ENCODE peak calls at places on chromosomes 3 and 15, in six cellular contexts. K is mammary epithelial cell, H is mucosa of descending colon, L is psoas muscle, O is GM23248, F is neuronal stem cell. G is an unnamed sample.

GRCh38 chr3:9078561-9079240 is 115.4 kb upstream of the RAD18 start:
- DNase-seq in L (no peak), O (peak; percentile 11), F (no peak), H (no peak), K (no peak), G (no peak)

GRCh38 chr3:125960456-125961288 is 8.3 kb upstream of the ROPN1B start:
- DNase-seq in F (no peak), H (no peak), L (no peak), O (peak; percentile 2), K (no peak), G (no peak)

GRCh38 chr3:54188176-54188791 is 65.9 kb downstream of the CACNA2D3 start:
- DNase-seq in L (peak; percentile 14), H (peak; percentile 26), O (peak; percentile 54), K (peak; percentile 50), F (peak; percentile 81), G (peak; percentile 82)

GRCh38 chr15:83747718-83748110 is 93.8 kb downstream of the ADAMTSL3 start:
- DNase-seq in L (no peak), O (no peak), H (no peak), K (no peak), F (no peak), G (no peak)

GRCh38 chr3:13873818-13874217 is 6.1 kb downstream of the WNT7A start:
- DNase-seq in O (no peak), F (no peak), K (no peak), H (no peak), L (no peak), G (no peak)

GRCh38 chr3:557972-558371 is 361.4 kb downstream of the CHL1 start:
- DNase-seq in O (no peak), L (no peak), K (no peak), F (no peak), H (no peak), G (no peak)

GRCh38 chr15:71386448-71387236 is 271.4 kb downstream of the THSD4 start:
- DNase-seq in O (no peak), H (no peak), F (peak; percentile 15), K (no peak), L (no peak), G (peak; percentile 68)

GRCh38 chr3:79167651-79168416 is 600.0 kb downstream of the ROBO1 start:
- DNase-seq in H (no peak), O (peak; percentile 97), K (peak; percentile 25), F (no peak), L (no peak), G (no peak)

GRCh38 chr15:78224024-78224413 is 10.3 kb downstream of the ACSBG1 start:
- DNase-seq in K (no peak), L (no peak), O (peak; percentile 33), F (no peak), H (no peak), G (no peak)

GRCh38 chr15:65580287-65580686 is 30.6 kb downstream of the INTS14 start:
- DNase-seq in K (peak; percentile 22), L (no peak), F (no peak), H (no peak), O (peak; percentile 89), G (no peak)

GRCh38 chr3:17500618-17501017 is 241.8 kb downstream of the TBC1D5 start:
- DNase-seq in H (no peak), L (no peak), F (no peak), K (peak; percentile 31), O (peak; percentile 20), G (no peak)

GRCh38 chr3:182682263-182683229 is 110.8 kb upstream of the ATP11B start:
- DNase-seq in L (peak; percentile 22), K (peak; percentile 20), F (peak; percentile 69), H (peak; percentile 84), O (peak; percentile 64), G (peak; percentile 69)

GRCh38 chr15:48680841-48681240 is 35.3 kb upstream of the FBN1 start:
- DNase-seq in O (peak; percentile 93), H (no peak), F (no peak), L (no peak), K (peak; percentile 88), G (no peak)

GRCh38 chr15:65386886-65387285 is 9.1 kb upstream of the IGDCC3 start:
- DNase-seq in F (no peak), L (no peak), H (no peak), O (no peak), K (no peak), G (no peak)

GRCh38 chr15:77984446-77984861 is 93.1 kb downstream of the TBC1D2B start:
- DNase-seq in F (no peak), H (peak; percentile 16), O (no peak), L (no peak), K (no peak), G (no peak)

GRCh38 chr15:38660726-38661125 is 96.1 kb upstream of the RASGRP1 start:
- DNase-seq in K (no peak), H (no peak), O (no peak), F (no peak), L (no peak), G (no peak)

GRCh38 chr15:101250331-101250730 is 1.5 kb downstream of the CHSY1 start:
- DNase-seq in O (peak; percentile 90), F (no peak), K (peak; percentile 70), H (no peak), L (no peak), G (no peak)

GRCh38 chr3:104316118-104316517 is 1050.6 kb upstream of the ALCAM start:
- DNase-seq in K (peak; percentile 6), F (no peak), O (peak; percentile 11), L (no peak), H (no peak), G (no peak)

GRCh38 chr3:133488785-133489367 is 84.6 kb upstream of the CDV3 start:
- DNase-seq in F (no peak), K (peak; percentile 58), L (no peak), H (no peak), O (peak; percentile 64), G (peak; percentile 92)

GRCh38 chr3:148789156-148789555 is 38.5 kb upstream of the CPB1 start:
- DNase-seq in O (no peak), L (no peak), F (peak; percentile 15), K (no peak), H (no peak), G (no peak)

GRCh38 chr15:40922608-40923005 is 6.5 kb upstream of the DLL4 start:
- DNase-seq in F (no peak), K (no peak), H (no peak), L (no peak), O (no peak), G (no peak)

GRCh38 chr15:40925863-40926658 is 3.1 kb upstream of the DLL4 start:
- DNase-seq in O (peak; percentile 55), L (no peak), F (no peak), K (no peak), H (peak; percentile 70), G (no peak)

GRCh38 chr15:40925495-40925862 is 3.7 kb upstream of the DLL4 start:
- DNase-seq in L (no peak), O (no peak), K (no peak), H (peak; percentile 48), F (no peak), G (no peak)

GRCh38 chr15:40921949-40922607 is 7.1 kb upstream of the DLL4 start:
- DNase-seq in F (no peak), H (no peak), K (no peak), O (no peak), L (no peak), G (no peak)

DNA sequence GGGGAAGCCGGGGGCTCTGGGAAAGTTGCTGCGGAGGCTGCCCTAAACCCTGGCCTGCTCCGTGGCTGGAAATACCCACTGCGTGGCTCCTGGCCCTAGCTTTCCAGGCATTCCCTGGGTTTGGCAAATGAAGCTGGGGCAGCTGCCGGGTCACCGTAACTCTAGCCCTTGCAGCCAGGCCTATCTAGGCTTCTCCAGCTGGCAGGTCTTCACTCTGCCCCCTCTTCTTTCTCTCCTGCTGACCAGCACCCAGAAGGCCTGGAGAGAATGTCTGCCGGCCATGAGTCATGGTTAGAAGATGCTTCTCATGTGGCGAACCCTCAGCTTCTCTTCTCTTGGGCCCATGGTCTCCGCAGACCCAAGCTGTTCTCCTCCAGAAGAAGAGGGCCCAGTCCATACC is 5.6 kb upstream of the DLL4 start:
- DNase-seq in K (no peak), H (no peak), L (no peak), O (peak; percentile 21), F (no peak), G (no peak)
- H3K4me1 ChIP-seq in K (peaks cover 15% of the 10 kb centered on the region), H (peaks cover 44% of the 10 kb centered on the region), L (peaks cover 30% of the 10 kb centered on the region), O (peaks cover 6% of the 10 kb centered on the region), F (peaks cover 23% of the 10 kb centered on the region), G (peaks cover 13% of the 10 kb centered on the region)

GRCh38 chr15:70160803-70161565 is 63.3 kb upstream of the TLE3 start:
- DNase-seq in H (no peak), F (no peak), L (peak; percentile 47), O (no peak), K (no peak), G (no peak)
- H3K4me1 ChIP-seq in H (peaks cover 3% of the 10 kb centered on the region), F (peaks cover 8% of the 10 kb centered on the region), L (peaks cover 55% of the 10 kb centered on the region), O (peaks cover 22% of the 10 kb centered on the region), K (peaks cover 8% of the 10 kb centered on the region), G (no peaks in the 10 kb centered on the region)

GRCh38 chr15:40325188-40325587 is 1.7 kb downstream of the INAFM2 start:
- DNase-seq in K (no peak), F (no peak), L (no peak), O (peak; percentile 26), H (no peak), G (no peak)
- H3K4me1 ChIP-seq in K (peaks cover 52% of the 10 kb centered on the region), F (peaks cover 36% of the 10 kb centered on the region), L (peaks cover 34% of the 10 kb centered on the region), O (peaks cover 45% of the 10 kb centered on the region), H (peaks cover 16% of the 10 kb centered on the region), G (peaks cover 25% of the 10 kb centered on the region)

GRCh38 chr3:50164481-50164880 is 9.4 kb downstream of the SEMA3F start:
- DNase-seq in O (peak; percentile 13), F (no peak), H (no peak), K (no peak), L (no peak), G (no peak)
- H3K4me1 ChIP-seq in O (peaks cover 30% of the 10 kb centered on the region), F (peaks cover 52% of the 10 kb centered on the region), H (peaks cover 30% of the 10 kb centered on the region), K (peaks cover 91% of the 10 kb centered on the region), L (peaks cover 71% of the 10 kb centered on the region), G (no peaks in the 10 kb centered on the region)

DNA sequence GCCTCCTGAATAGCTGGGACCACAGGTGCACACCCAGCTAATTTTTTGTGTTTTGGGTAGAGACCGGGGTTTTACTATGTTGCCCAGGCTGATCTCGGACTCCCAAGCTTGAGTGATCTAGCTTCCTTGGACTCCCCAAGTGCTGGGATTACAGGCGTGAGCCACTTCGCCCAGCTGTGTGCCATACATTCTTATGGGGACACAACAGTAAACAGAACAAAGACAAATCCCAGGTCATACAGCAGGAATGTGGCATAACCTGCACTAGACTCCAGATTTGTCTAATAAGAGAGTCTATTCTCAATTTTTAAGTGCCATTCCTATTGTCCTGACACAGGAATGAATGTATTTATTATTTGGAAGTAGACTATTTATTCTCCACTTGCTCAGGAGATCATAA is 17.6 kb downstream of the ARL6IP5 start:
- DNase-seq in L (no peak), F (no peak), O (no peak), K (no peak), H (no peak), G (no peak)
- H3K4me1 ChIP-seq in L (peaks cover 59% of the 10 kb centered on the region), F (no peaks in the 10 kb centered on the region), O (peaks cover 12% of the 10 kb centered on the region), K (peaks cover 6% of the 10 kb centered on the region), H (no peaks in the 10 kb centered on the region), G (peaks cover 5% of the 10 kb centered on the region)

G was measured in Karpas-422.